ENCODE peak calls at places on chromosomes 13 and 19, in seven cellular contexts. L is uterus; I is globus pallidus; C is tibial artery; F is cardiac fibroblast; M is A549; S is activated T-helper 9 cell treated with anti-CD3 and anti-CD28 coated beads, Interleukin-2, amount 50 U/mL, for 16 hours. K is an unnamed sample.

GRCh38 chr13:100875392-100876043 is 200.9 kb upstream of the TMTC4 start:
- DNase-seq in S (no peak), C (no peak), F (peak), I (no peak), M (no peak), L (no peak), K (no peak)

GRCh38 chr13:25929816-25930215 is 122.0 kb downstream of the SHISA2 start:
- DNase-seq in L (no peak), C (no peak), I (no peak), M (no peak), S (no peak), F (no peak), K (no peak)

GRCh38 chr19:16561382-16561781 is 10.8 kb downstream of the SLC35E1 start:
- DNase-seq in S (no peak), M (no peak), I (peak), F (no peak), L (no peak), C (no peak), K (no peak)

GRCh38 chr13:24301434-24301833 is 7.9 kb upstream of the C1QTNF9 start:
- DNase-seq in S (no peak), M (no peak), F (no peak), C (no peak), I (no peak), L (no peak), K (no peak)

GRCh38 chr19:13817615-13818371 is 22.6 kb downstream of the ZSWIM4 start:
- DNase-seq in F (peak), L (no peak), C (no peak), I (no peak), M (no peak), S (peak), K (peak)

GRCh38 chr19:2533686-2534085 is 57.8 kb downstream of the GADD45B start:
- DNase-seq in F (peak), S (no peak), C (no peak), M (no peak), I (no peak), L (no peak), K (peak)

GRCh38 chr13:46535002-46535401 is 18.0 kb upstream of the LRCH1 start:
- DNase-seq in S (no peak), L (no peak), M (no peak), I (no peak), F (no peak), C (no peak), K (no peak)

GRCh38 chr19:37966211-37967072 is 59.4 kb downstream of the SIPA1L3 start:
- DNase-seq in C (peak), F (no peak), I (no peak), M (no peak), L (no peak), S (no peak), K (no peak)

GRCh38 chr13:109971745-109972090 is 185.3 kb upstream of the IRS2 start:
- DNase-seq in M (no peak), F (no peak), L (no peak), S (no peak), C (no peak), I (no peak), K (no peak)

GRCh38 chr19:55210120-55210493 is 806 bp upstream of the PTPRH start:
- DNase-seq in C (no peak), F (peak), M (peak), S (no peak), I (no peak), L (no peak), K (peak)

GRCh38 chr19:15212682-15213081 is 11.9 kb upstream of the NOTCH3 start:
- DNase-seq in F (no peak), M (no peak), S (no peak), L (no peak), I (no peak), C (no peak), K (no peak)

GRCh38 chr13:97295279-97296182 is 73.4 kb downstream of the MBNL2 start:
- DNase-seq in S (no peak), I (no peak), C (no peak), M (peak), L (no peak), F (peak), K (no peak)

GRCh38 chr19:2385053-2385721 is 25.1 kb downstream of the TMPRSS9 start:
- DNase-seq in I (no peak), C (no peak), L (peak), S (no peak), F (peak), M (peak), K (no peak)

GRCh38 chr19:19528721-19529490 is at the start of gene YJEFN3:
- DNase-seq in L (no peak), S (no peak), F (no peak), M (no peak), I (peak), C (no peak), K (no peak)

GRCh38 chr13:60933638-60934037 is 482.0 kb downstream of the PCDH20 start:
- DNase-seq in I (no peak), S (no peak), F (no peak), M (no peak), L (no peak), C (no peak), K (no peak)

GRCh38 chr13:113656831-113657671 is 947 bp downstream of the ATP4B start:
- DNase-seq in L (peak), S (no peak), C (peak), F (no peak), M (no peak), I (no peak), K (peak)

GRCh38 chr19:29093553-29093908 is 119.4 kb downstream of the UQCRFS1 start:
- DNase-seq in C (no peak), S (no peak), I (no peak), L (no peak), M (no peak), F (no peak), K (no peak)

GRCh38 chr13:67048084-67048792 is 181.9 kb downstream of the PCDH9 start:
- DNase-seq in C (no peak), I (no peak), M (no peak), L (no peak), F (peak), S (no peak), K (no peak)

GRCh38 chr13:114142640-114143490 is 10.4 kb upstream of the RASA3 start:
- DNase-seq in F (no peak), C (peak), S (peak), I (no peak), L (no peak), M (no peak), K (peak)

GRCh38 chr19:17078920-17079709 is 3.5 kb downstream of the MYO9B start:
- DNase-seq in L (no peak), C (no peak), S (no peak), M (no peak), I (no peak), F (peak), K (no peak)

GRCh38 chr13:39501711-39502324 is 101.2 kb downstream of the LHFPL6 start:
- DNase-seq in I (peak), M (no peak), S (no peak), F (peak), L (no peak), C (no peak), K (no peak)

GRCh38 chr13:29594310-29594709 is 1.2 kb downstream of the SLC7A1 start:
- DNase-seq in C (no peak), M (peak), S (peak), I (no peak), L (peak), F (peak), K (peak)

GRCh38 chr13:29993716-29994488 is 143.5 kb upstream of the UBL3 start:
- DNase-seq in I (no peak), S (no peak), M (no peak), F (no peak), C (no peak), L (no peak), K (no peak)

GRCh38 chr19:33199441-33200265 is 5.5 kb downstream of the LRP3 start:
- DNase-seq in S (no peak), C (no peak), M (no peak), I (no peak), L (no peak), F (no peak), K (no peak)

GRCh38 chr19:30557927-30558557 is 185.9 kb downstream of the ZNF536 start:
- DNase-seq in M (no peak), C (peak), I (no peak), F (no peak), L (no peak), S (no peak), K (no peak)

GRCh38 chr13:67416047-67416925 is 186.2 kb upstream of the PCDH9 start:
- DNase-seq in I (no peak), S (no peak), F (peak), C (no peak), L (no peak), M (peak), K (peak)

GRCh38 chr13:80037505-80037888 is 303.4 kb downstream of the SPRY2 start:
- DNase-seq in F (peak), L (no peak), I (no peak), S (no peak), M (no peak), C (no peak), K (no peak)

GRCh38 chr19:7706188-7706530 is 4.2 kb upstream of the FCER2 start:
- DNase-seq in L (no peak), F (no peak), I (no peak), C (no peak), M (no peak), S (no peak), K (no peak)

GRCh38 chr19:10852098-10852800 is 4.0 kb downstream of the C19orf38 start:
- DNase-seq in C (no peak), I (no peak), F (peak), M (no peak), L (no peak), S (no peak), K (no peak)

K was measured in RPMI8226.